ENCODE peak calls at places on chromosomes 3 and 15, in eight cellular contexts. Q, S, O, D, K, F, H and R are unnamed samples.

GRCh38 chr3:185400340-185400667 is 37.4 kb downstream of the MAP3K13 start:
- DNase-seq in Q (no peak), H (no peak), D (no peak), O (no peak), S (no peak), F (no peak), K (no peak), R (no peak)

GRCh38 chr3:146817705-146818104 is 212.6 kb upstream of the PLSCR5 start:
- DNase-seq in F (no peak), Q (no peak), S (no peak), O (no peak), H (peak), D (no peak), K (peak), R (no peak)

GRCh38 chr15:27095809-27096580 is 125.0 kb downstream of the GABRG3 start:
- DNase-seq in Q (no peak), O (no peak), F (no peak), K (peak), S (no peak), H (peak), D (no peak), R (no peak)

GRCh38 chr3:122312826-122313225 is 12.2 kb upstream of the CSTA start:
- DNase-seq in K (no peak), D (no peak), F (no peak), S (no peak), Q (no peak), O (no peak), H (no peak), R (no peak)

GRCh38 chr3:115576325-115576724 is 47.0 kb upstream of the GAP43 start:
- DNase-seq in Q (no peak), S (no peak), D (no peak), F (no peak), K (no peak), H (no peak), O (no peak), R (no peak)

GRCh38 chr3:20111836-20112235 is 71.6 kb downstream of the KAT2B start:
- DNase-seq in K (no peak), D (no peak), F (no peak), H (no peak), O (no peak), Q (no peak), S (no peak), R (no peak)

GRCh38 chr15:36643551-36643950 is 64.1 kb downstream of the CDIN1 start:
- DNase-seq in Q (no peak), F (no peak), O (no peak), H (no peak), D (no peak), S (no peak), K (no peak), R (no peak)

GRCh38 chr15:90388462-90389182 is 580 bp downstream of the IQGAP1 start:
- DNase-seq in O (peak), H (peak), Q (peak), F (peak), K (peak), S (peak), D (peak), R (peak)

GRCh38 chr3:133991637-133992036 is 38.1 kb downstream of the SLCO2A1 start:
- DNase-seq in O (no peak), S (no peak), H (no peak), K (peak), D (peak), Q (no peak), F (no peak), R (no peak)

GRCh38 chr3:197533396-197534347 is 22.1 kb downstream of the BDH1 start:
- DNase-seq in S (no peak), K (peak), O (no peak), D (no peak), F (no peak), Q (no peak), H (no peak), R (no peak)

GRCh38 chr3:66398228-66399025 is 102.4 kb downstream of the LRIG1 start:
- DNase-seq in K (peak), F (no peak), D (peak), Q (no peak), H (peak), O (no peak), S (no peak), R (no peak)

GRCh38 chr15:38398134-38398533 is 55.8 kb upstream of the FAM98B start:
- DNase-seq in S (peak), Q (no peak), D (peak), O (no peak), H (no peak), K (peak), F (no peak), R (no peak)

GRCh38 chr3:138354376-138354775 is 6.0 kb downstream of the MRAS start:
- DNase-seq in F (no peak), D (no peak), Q (no peak), S (no peak), O (no peak), H (no peak), K (no peak), R (no peak)

GRCh38 chr3:48306290-48306689 is 27.2 kb downstream of the SPINK8 start:
- DNase-seq in H (no peak), S (no peak), Q (no peak), D (no peak), K (no peak), F (no peak), O (no peak), R (no peak)

GRCh38 chr3:57160731-57161086 is 4.4 kb downstream of the IL17RD start:
- DNase-seq in S (no peak), K (no peak), H (no peak), F (no peak), D (no peak), Q (no peak), O (no peak), R (no peak)

GRCh38 chr3:51388286-51389029 is 2.6 kb upstream of the RBM15B start:
- DNase-seq in S (no peak), F (no peak), Q (peak), D (no peak), O (no peak), H (no peak), K (no peak), R (no peak)
- TF ChIP-seq CTCF in S (no peak), F (no peak), Q (peak), D (no peak), O (no peak), H (peak), K (no peak), R (no peak)

GRCh38 chr3:49719214-49719884 is at the start of gene AMIGO3:
- DNase-seq in D (peak), K (peak), H (peak), O (peak), S (peak), Q (peak), F (peak), R (peak)
- TF ChIP-seq CTCF in D (peak), K (peak), H (peak), O (peak), S (peak), Q (peak), F (no peak), R (no peak)

DNA sequence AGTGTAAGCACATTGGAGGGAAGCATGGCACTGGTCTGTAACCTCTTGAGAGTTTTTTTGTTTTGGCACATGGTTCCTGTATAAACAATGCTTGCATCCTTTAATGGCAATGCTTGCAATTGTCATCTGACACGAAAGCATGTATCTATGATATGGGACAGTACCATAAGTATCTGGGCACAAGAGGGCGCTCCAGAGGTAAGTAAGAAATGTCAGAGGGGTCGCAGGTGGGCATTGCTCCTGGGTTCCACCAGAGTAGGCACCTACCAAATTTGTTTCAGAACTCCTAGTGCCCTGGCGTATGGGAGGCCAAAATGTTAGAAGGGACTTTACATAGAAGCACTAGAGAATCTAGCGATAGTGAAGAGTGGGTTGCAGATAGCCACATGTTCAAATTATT is 58.7 kb upstream of the BCHE start:
- DNase-seq in F (no peak), S (no peak), O (no peak), K (no peak), D (no peak), H (peak), Q (no peak), R (no peak)
- TF ChIP-seq CTCF in F (peak), S (no peak), O (no peak), K (no peak), D (no peak), H (peak), Q (no peak), R (no peak)

DNA sequence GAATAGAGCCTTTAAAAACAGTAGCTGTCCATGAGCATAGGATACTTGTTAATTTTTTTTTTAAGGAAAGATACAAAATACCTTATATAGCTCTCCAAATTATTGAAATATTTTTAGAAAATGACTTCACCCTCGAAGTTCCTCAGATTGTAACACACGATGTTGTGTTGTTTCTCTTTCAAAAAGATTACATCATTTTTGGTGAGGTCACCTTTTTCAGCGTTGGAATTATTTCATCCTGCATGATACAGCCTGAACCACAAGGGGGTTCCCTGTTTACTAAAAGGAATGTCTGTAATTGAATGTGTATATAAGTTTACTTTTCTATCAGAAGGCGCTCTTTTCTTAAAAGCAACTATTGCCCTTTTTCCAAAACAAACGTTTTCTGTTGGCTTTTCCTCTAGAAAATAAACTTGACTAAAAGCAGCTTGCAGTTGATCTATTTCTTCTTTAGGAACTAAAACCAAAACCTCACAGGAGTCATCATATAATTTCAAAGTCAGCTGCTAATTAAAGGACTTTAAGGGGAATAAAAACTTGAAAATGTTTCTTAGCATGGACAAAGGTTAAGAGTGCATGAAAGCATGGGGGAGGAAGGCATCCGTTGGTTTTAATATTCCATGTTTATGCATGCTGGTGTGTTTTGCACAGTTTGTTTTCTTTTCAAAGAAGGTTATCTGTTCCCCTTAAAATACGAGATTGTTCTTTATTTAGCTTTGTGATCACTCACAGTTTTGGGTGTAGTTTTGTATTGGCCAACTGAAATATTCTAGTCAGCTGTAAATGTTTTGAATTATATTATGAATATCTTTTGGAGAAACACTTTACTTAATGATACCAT is 29.4 kb downstream of the LYSMD4 start:
- DNase-seq in H (no peak), F (peak), K (peak), Q (no peak), O (no peak), D (no peak), S (no peak), R (no peak)
- TF ChIP-seq CTCF in H (peak), F (no peak), K (peak), Q (peak), O (peak), D (peak), S (peak), R (no peak)

GRCh38 chr15:72473670-72474465 is at the start of gene ARIH1:
- DNase-seq in Q (peak), D (peak), F (peak), H (peak), O (peak), K (peak), S (peak), R (peak)
- TF ChIP-seq CTCF in Q (no peak), D (no peak), F (peak), H (peak), O (no peak), K (peak), S (peak), R (no peak)

DNA sequence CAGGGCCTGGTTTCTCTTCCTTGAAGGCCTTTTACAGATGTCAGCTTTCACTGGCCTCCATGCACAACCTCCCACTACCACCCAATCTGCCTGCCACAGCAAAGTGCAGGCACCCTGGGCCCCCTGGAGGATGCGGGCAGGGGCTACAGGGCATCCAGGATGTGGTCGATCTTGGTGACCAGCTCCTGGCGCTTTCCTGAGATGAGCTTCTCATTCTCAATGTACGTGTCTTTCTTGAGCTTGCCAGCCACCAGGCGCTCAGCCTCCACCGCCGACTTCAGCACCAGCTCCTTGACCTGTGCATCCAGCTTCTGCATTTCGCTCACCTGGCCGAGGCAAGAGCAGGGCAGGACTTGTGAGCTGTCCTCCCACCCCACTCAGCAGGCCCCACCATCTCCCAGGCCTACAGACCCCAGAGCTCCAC is 30.3 kb downstream of the RPN1 start:
- DNase-seq in O (no peak), F (no peak), K (no peak), D (no peak), Q (no peak), S (no peak), H (no peak), R (no peak)
- TF ChIP-seq CTCF in O (no peak), F (no peak), K (no peak), D (no peak), Q (no peak), S (no peak), H (peak), R (no peak)

GRCh38 chr3:142586803-142587406 is 8.4 kb upstream of the ATR start:
- DNase-seq in H (peak), Q (no peak), D (no peak), F (no peak), K (peak), O (no peak), S (no peak), R (no peak)
- TF ChIP-seq CTCF in H (peak), Q (peak), D (peak), F (peak), K (peak), O (peak), S (peak), R (no peak)

DNA sequence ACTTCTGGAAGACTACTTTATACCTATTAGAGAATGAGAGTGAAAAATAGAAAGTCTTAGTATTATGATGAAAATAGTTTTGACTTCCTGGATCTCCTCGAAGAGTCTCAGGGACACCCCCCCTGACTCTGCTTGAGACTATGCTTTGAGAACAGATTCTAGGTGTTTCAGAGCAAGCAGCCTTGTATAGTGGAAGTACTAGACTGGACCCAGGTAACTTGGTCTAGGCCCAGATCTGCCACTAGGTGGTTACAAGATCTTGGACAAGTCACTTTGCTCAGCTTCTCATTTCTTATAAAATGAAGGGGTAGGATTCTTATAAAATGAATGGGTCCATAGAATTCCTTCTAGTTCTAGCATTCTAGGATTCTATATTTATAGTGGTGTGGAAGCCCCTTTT is 9.1 kb downstream of the ABHD5 start:
- DNase-seq in F (peak), S (no peak), K (no peak), D (no peak), H (peak), O (no peak), Q (no peak), R (no peak)
- TF ChIP-seq CTCF in F (no peak), S (no peak), K (peak), D (no peak), H (peak), O (no peak), Q (no peak), R (no peak)

GRCh38 chr3:169550284-169550683 is 113.2 kb downstream of the MECOM start:
- DNase-seq in H (no peak), D (no peak), K (no peak), S (no peak), O (no peak), F (no peak), Q (no peak), R (no peak)
- TF ChIP-seq CTCF in H (no peak), D (no peak), K (no peak), S (no peak), O (no peak), F (no peak), Q (no peak), R (no peak)